ENCODE peak calls at places on chromosomes 16 and 17, in four cellular contexts. I, N, L and Z are unnamed samples.
A peak's percentile ranks its signal among the peaks of the same experiment; 100 is the strongest.

GRCh38 chr16:31471875-31472558 is at the start of gene TGFB1I1:
- DNase-seq in I (peak; percentile 50), N (peak; percentile 83), L (no peak), Z (no peak)

GRCh38 chr16:29978564-29979270 is 5.0 kb downstream of the TAOK2 start:
- DNase-seq in I (no peak), N (no peak), L (peak; percentile 42), Z (peak; percentile 32)

GRCh38 chr17:67139784-67140665 is 95.7 kb downstream of the CACNG1 start:
- DNase-seq in I (peak; percentile 26), N (peak; percentile 81), L (no peak), Z (no peak)

GRCh38 chr17:50943575-50943933 is 77.4 kb upstream of the TOB1 start:
- DNase-seq in I (no peak), N (peak; percentile 47), L (peak; percentile 51), Z (no peak)

GRCh38 chr16:63938661-63939060 is 1183.2 kb downstream of the CDH11 start:
- DNase-seq in I (peak; percentile 47), N (no peak), L (no peak), Z (no peak)

GRCh38 chr16:1990336-1991134 is 765 bp downstream of the SYNGR3 start:
- DNase-seq in I (no peak), N (peak; percentile 90), L (no peak), Z (peak; percentile 57)

GRCh38 chr16:2048116-2048543 is 345 bp downstream of the TSC2 start:
- DNase-seq in I (no peak), N (no peak), L (no peak), Z (no peak)

GRCh38 chr16:85835956-85836705 is 36.6 kb downstream of the COX4I1 start:
- DNase-seq in I (no peak), N (no peak), L (peak; percentile 57), Z (peak; percentile 18)

GRCh38 chr16:83393196-83393981 is 414.4 kb upstream of the HSBP1 start:
- DNase-seq in I (no peak), N (no peak), L (no peak), Z (no peak)

GRCh38 chr16:85227262-85227923 is 115.1 kb upstream of the CIBAR2 start:
- DNase-seq in I (no peak), N (no peak), L (no peak), Z (no peak)

GRCh38 chr17:39777534-39778365 is 40.0 kb downstream of the GRB7 start:
- DNase-seq in I (no peak), N (peak; percentile 36), L (no peak), Z (no peak)

GRCh38 chr17:17712268-17712924 is 31.1 kb downstream of the RAI1 start:
- DNase-seq in I (peak; percentile 58), N (no peak), L (no peak), Z (no peak)

GRCh38 chr17:5464717-5465507 is 3.9 kb downstream of the DHX33 start:
- DNase-seq in I (no peak), N (no peak), L (no peak), Z (no peak)

GRCh38 chr17:58989629-58990028 is 117.1 kb downstream of the TRIM37 start:
- DNase-seq in I (no peak), N (no peak), L (no peak), Z (no peak)

GRCh38 chr17:32558328-32558955 is 71.6 kb downstream of the CDK5R1 start:
- DNase-seq in I (no peak), N (peak; percentile 20), L (no peak), Z (no peak)

GRCh38 chr17:29835438-29836351 is 94.3 kb downstream of the SSH2 start:
- DNase-seq in I (no peak), N (no peak), L (peak; percentile 79), Z (peak; percentile 64)

GRCh38 chr17:82022981-82023446 is at the start of gene LRRC45:
- DNase-seq in I (peak; percentile 100), N (peak; percentile 100), L (peak; percentile 100), Z (peak; percentile 100)

GRCh38 chr17:56506349-56506748 is 87.2 kb upstream of the NOG start:
- DNase-seq in I (no peak), N (no peak), L (no peak), Z (no peak)

GRCh38 chr17:8734876-8735275 is 9.8 kb downstream of the CCDC42 start:
- DNase-seq in I (no peak), N (no peak), L (no peak), Z (no peak)

GRCh38 chr17:79836952-79837887 is 2.0 kb downstream of the CBX4 start:
- DNase-seq in I (peak; percentile 88), N (peak; percentile 92), L (peak; percentile 95), Z (peak; percentile 94)

GRCh38 chr16:23288726-23289512 is 13.2 kb upstream of the SCNN1B start:
- DNase-seq in I (no peak), N (no peak), L (no peak), Z (no peak)

GRCh38 chr17:74361613-74362391 is at the start of gene BTBD17:
- DNase-seq in I (peak; percentile 20), N (peak; percentile 98), L (peak; percentile 82), Z (peak; percentile 67)

GRCh38 chr17:64622931-64623654 is 39.0 kb downstream of the SMURF2 start:
- DNase-seq in I (peak; percentile 80), N (no peak), L (no peak), Z (no peak)

GRCh38 chr17:50279181-50279526 is 4.9 kb downstream of the TMEM92 start:
- DNase-seq in I (peak; percentile 58), N (peak; percentile 44), L (no peak), Z (no peak)

GRCh38 chr16:55667753-55668152 is 12.0 kb downstream of the SLC6A2 start:
- DNase-seq in I (no peak), N (no peak), L (no peak), Z (no peak)
- H3K4me1 ChIP-seq in I (peaks cover 39% of the 10 kb centered on the region), N (no peaks in the 10 kb centered on the region), L (no peaks in the 10 kb centered on the region), Z (no peaks in the 10 kb centered on the region)

DNA sequence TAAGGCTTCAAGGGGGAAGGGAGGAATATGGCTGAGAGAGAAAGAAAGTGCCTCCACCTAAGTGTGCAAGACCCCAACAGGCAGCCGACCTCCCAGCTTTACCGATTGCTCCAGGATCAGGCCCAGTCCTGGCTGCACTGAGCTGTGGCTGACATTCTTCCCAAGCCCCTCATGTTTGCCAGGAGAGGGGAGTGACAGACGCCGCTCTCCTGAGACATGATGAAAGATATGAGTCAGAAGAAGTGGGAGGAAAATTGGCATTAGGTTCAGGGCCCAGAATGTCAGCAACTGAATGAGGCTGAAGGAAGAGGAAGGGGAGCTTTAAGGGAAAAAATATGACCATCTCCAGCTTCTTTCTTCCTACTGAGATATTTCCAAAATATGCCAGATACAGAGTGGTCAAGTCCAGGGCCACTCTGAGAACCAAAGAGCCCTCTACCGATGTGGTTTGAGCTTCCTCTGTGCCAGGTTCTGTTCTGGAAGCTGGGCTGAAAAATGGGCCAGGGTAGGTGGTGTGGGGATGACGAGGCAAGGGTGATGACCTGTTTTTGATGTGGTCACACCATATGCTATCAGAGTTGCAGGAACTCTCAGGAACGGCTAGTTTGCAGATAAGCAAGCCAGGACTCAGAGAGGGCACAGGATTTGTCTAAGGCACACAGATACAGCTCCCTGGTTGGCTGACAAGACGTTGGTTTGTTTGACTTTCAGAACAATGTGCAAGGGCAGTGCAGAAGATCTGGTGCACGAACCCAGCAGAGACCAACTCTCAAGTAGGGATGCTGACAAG is 176.7 kb downstream of the SOX9 start:
- DNase-seq in I (peak; percentile 68), N (no peak), L (no peak), Z (no peak)
- H3K27ac ChIP-seq in I (no peak overlapping the region), N (no peak overlapping the region), L (no peak overlapping the region), Z (no peak overlapping the region)

DNA sequence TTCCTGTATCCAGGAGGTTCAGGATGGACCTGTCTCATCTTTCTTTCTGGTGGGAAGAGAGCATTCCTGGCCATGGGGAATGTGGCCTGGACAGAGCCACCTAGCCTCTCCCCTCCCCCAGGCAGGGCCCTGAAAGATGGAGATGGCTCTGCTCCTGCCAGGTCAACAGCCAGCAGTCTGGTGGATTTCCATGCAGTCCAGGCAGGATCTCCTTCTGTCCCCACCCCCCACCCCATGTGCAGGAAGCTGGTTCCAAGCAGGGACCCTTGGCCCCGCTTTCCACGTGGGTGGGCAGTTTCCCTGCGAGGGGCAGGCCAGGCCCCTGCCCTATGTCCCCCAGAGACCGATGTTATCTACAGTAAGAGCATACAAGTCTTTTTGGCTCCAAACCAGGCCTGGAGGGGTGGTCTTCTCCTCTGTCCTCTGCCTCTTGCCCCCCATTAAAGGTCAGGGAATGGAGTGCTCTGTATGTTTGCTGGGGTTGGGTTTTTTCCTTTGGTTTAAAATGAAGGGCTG is 240.5 kb downstream of the SEC14L1 start:
- DNase-seq in I (no peak), N (no peak), L (no peak), Z (no peak)
- H3K4me1 ChIP-seq in I (peaks cover 51% of the 10 kb centered on the region), N (peaks cover 11% of the 10 kb centered on the region), L (peaks cover 92% of the 10 kb centered on the region), Z (peaks cover 95% of the 10 kb centered on the region)

GRCh38 chr16:4513881-4514280 is 24.7 kb downstream of the CDIP1 start:
- DNase-seq in I (no peak), N (no peak), L (no peak), Z (no peak)
- H3K27ac ChIP-seq in I (no peak overlapping the region), N (no peak overlapping the region), L (peak overlapping the region; percentile 75), Z (peak overlapping the region; percentile 44)

DNA sequence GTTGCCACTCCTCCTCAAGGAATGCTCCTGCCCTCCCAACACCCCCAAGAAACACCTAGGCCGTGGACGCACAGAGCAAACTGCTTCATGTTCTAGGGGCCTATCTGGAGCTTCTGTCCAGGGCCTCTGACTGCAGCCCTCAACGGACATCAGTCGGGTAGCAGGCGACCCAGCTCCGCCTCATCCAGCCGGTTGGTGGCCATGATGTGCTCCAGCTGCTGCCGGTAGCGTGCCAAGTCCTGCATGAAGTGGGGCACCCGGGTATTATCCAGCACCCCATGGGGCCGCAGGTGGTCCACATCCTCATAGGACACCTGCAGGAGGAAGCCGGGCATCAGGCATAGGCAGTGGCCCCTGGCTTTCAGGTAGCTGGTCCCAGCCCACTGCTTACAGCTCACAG is 6.3 kb downstream of the NOL3 start:
- DNase-seq in I (no peak), N (peak; percentile 39), L (no peak), Z (no peak)
- H3K4me1 ChIP-seq in I (peaks cover 50% of the 10 kb centered on the region), N (no peaks in the 10 kb centered on the region), L (peaks cover 42% of the 10 kb centered on the region), Z (peaks cover 66% of the 10 kb centered on the region)

GRCh38 chr16:16149710-16150116 is 73.6 kb downstream of the ABCC6 start:
- DNase-seq in I (no peak), N (no peak), L (no peak), Z (no peak)
- H3K27ac ChIP-seq in I (no peak overlapping the region), N (no peak overlapping the region), L (no peak overlapping the region), Z (no peak overlapping the region)